ENCODE peak calls at places on chromosomes 4 and X, in six cellular contexts. B, G, F, Y, S and U are unnamed samples.

GRCh38 chr4:8532245-8532781 is 47.9 kb upstream of the GPR78 start:
- DNase-seq in B (no peak), G (no peak), F (no peak), Y (no peak), S (no peak), U (no peak)

GRCh38 chr4:123930971-123931370 is 534.4 kb downstream of the SPRY1 start:
- DNase-seq in B (no peak), G (no peak), F (peak; percentile 44), Y (no peak), S (no peak), U (no peak)

GRCh38 chr4:120000591-120001296 is 65.9 kb downstream of the MAD2L1 start:
- DNase-seq in B (no peak), G (no peak), F (no peak), Y (no peak), S (no peak), U (no peak)

GRCh38 chrX:9456250-9457074 is 8.4 kb upstream of the TBL1X start:
- DNase-seq in B (no peak), G (no peak), F (no peak), Y (no peak), S (no peak), U (no peak)

GRCh38 chr4:15145709-15146108 is 143.4 kb downstream of the CPEB2 start:
- DNase-seq in B (no peak), G (no peak), F (no peak), Y (no peak), S (no peak), U (no peak)

GRCh38 chr4:183485411-183486160 is 19.3 kb upstream of the ING2 start:
- DNase-seq in B (no peak), G (no peak), F (no peak), Y (no peak), S (no peak), U (no peak)

GRCh38 chr4:105357258-105357657 is 116.6 kb downstream of the PPA2 start:
- DNase-seq in B (no peak), G (no peak), F (no peak), Y (no peak), S (no peak), U (no peak)

GRCh38 chr4:38664704-38665401 is 854 bp downstream of the KLF3 start:
- DNase-seq in B (peak; percentile 88), G (no peak), F (peak; percentile 69), Y (no peak), S (peak; percentile 64), U (no peak)

GRCh38 chr4:144667500-144667899 is 21.5 kb downstream of the HHIP start:
- DNase-seq in B (no peak), G (no peak), F (peak; percentile 52), Y (no peak), S (no peak), U (no peak)

GRCh38 chr4:47499705-47500104 is 14.6 kb downstream of the ATP10D start:
- DNase-seq in B (no peak), G (peak; percentile 58), F (no peak), Y (peak; percentile 62), S (no peak), U (no peak)

GRCh38 chrX:15848576-15848975 is 6.0 kb downstream of the AP1S2 start:
- DNase-seq in B (no peak), G (no peak), F (no peak), Y (no peak), S (no peak), U (no peak)

GRCh38 chr4:43564107-43564506 is 671.6 kb downstream of the GRXCR1 start:
- DNase-seq in B (no peak), G (peak; percentile 75), F (no peak), Y (no peak), S (no peak), U (no peak)

GRCh38 chr4:113555868-113556267 is 205.7 kb downstream of the CAMK2D start:
- DNase-seq in B (no peak), G (no peak), F (peak; percentile 58), Y (no peak), S (peak; percentile 21), U (no peak)
- H3K4me3 ChIP-seq in B (no peak overlapping the region), G (no peak overlapping the region), F (no peak overlapping the region), Y (no peak overlapping the region), S (no peak overlapping the region), U (no peak overlapping the region)

GRCh38 chrX:129346574-129346973 is 176.7 kb downstream of the SMARCA1 start:
- DNase-seq in B (no peak), G (no peak), F (no peak), Y (no peak), S (no peak), U (no peak)

GRCh38 chrX:129347291-129347690 is 176.0 kb downstream of the SMARCA1 start:
- DNase-seq in B (no peak), G (peak; percentile 1), F (no peak), Y (no peak), S (no peak), U (no peak)
- TF ChIP-seq CTCF in B (no peak), G (peak; percentile 41), F (no peak), Y (no peak), S (no peak), U (no peak)

DNA sequence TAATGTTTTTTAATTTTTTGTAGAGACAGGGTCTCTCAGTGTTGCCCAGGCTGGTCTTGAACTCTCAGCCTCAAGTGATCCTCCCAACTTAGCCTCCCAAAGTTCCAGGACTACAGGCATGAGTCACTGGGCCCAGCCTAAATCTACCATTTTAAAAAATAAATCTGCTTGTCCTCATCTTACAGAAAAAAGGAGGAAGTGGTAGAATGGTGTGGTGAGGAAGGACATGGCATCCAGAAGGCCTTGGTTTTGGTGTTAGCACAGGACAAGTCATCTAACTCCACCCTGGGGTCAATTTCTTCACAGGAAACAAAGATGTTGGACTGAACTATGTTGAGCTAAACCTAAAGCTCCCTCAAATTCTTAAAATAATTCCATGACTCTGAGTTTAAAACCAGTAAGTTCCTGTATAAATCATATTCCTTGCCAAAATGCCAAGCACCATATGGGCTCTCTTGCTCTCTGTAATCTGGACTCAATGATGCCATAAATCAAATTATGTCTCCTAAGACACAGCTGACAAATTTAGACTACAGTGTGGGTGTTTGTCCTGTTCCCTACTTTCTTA is 253.9 kb upstream of the NOCT start:
- DNase-seq in B (no peak), G (no peak), F (peak; percentile 4), Y (no peak), S (no peak), U (peak; percentile 43)
- H3K4me3 ChIP-seq in B (no peak overlapping the region), G (no peak overlapping the region), F (no peak overlapping the region), Y (no peak overlapping the region), S (no peak overlapping the region), U (no peak overlapping the region)

GRCh38 chr4:168076989-168077725 is 15.2 kb upstream of the ANXA10 start:
- DNase-seq in B (no peak), G (peak; percentile 52), F (peak; percentile 88), Y (no peak), S (no peak), U (peak; percentile 59)
- TF ChIP-seq CTCF in B (peak; percentile 51), G (peak; percentile 94), F (peak; percentile 99), Y (peak; percentile 86), S (peak; percentile 74), U (peak; percentile 95)

GRCh38 chr4:13441506-13441905 is 42.6 kb downstream of the RAB28 start:
- DNase-seq in B (no peak), G (no peak), F (no peak), Y (no peak), S (no peak), U (no peak)

GRCh38 chr4:13445841-13446790 is 38.0 kb downstream of the RAB28 start:
- DNase-seq in B (no peak), G (no peak), F (no peak), Y (no peak), S (no peak), U (no peak)
- H3K4me3 ChIP-seq in B (no peak overlapping the region), G (no peak overlapping the region), F (no peak overlapping the region), Y (no peak overlapping the region), S (no peak overlapping the region), U (no peak overlapping the region)

GRCh38 chr4:112231779-112232713 is at the start of gene AP1AR:
- DNase-seq in B (peak; percentile 92), G (peak; percentile 92), F (peak; percentile 74), Y (no peak), S (peak; percentile 83), U (no peak)
- TF ChIP-seq CTCF in B (peak; percentile 5), G (peak; percentile 74), F (peak; percentile 35), Y (peak; percentile 51), S (peak; percentile 37), U (peak; percentile 18)

DNA sequence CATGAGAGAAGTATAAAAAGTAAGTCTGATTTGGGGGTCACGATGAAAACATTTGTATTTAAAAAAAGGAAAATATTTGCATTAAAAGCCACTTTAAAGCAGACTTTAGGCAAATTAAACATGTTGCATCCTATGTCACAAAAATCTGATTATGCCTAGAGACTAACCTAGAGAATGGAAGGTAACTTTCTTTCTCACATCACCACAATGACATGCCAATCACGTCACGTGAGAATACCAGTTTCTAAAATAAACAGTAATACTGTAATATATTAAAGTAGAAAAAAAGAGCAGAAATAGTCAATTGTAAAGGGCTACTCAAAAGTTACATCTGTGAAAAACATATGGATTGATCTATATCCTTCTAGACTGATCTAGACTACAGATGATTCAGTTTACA is 3.3 kb downstream of the CHIC2 start:
- DNase-seq in B (no peak), G (no peak), F (no peak), Y (no peak), S (no peak), U (no peak)
- H3K4me3 ChIP-seq in B (peak overlapping the region; percentile 94), G (peak overlapping the region; percentile 98), F (peak overlapping the region; percentile 95), Y (no peak overlapping the region), S (no peak overlapping the region), U (peak overlapping the region; percentile 19)

GRCh38 chr4:152591361-152591760 is 55.5 kb upstream of the FBXW7 start:
- DNase-seq in B (peak; percentile 85), G (no peak), F (peak; percentile 33), Y (peak; percentile 5), S (peak; percentile 62), U (peak; percentile 7)

GRCh38 chr4:152591876-152592275 is 56.0 kb upstream of the FBXW7 start:
- DNase-seq in B (no peak), G (no peak), F (no peak), Y (no peak), S (no peak), U (no peak)

GRCh38 chr4:152587127-152587526 is 51.2 kb upstream of the FBXW7 start:
- DNase-seq in B (no peak), G (no peak), F (no peak), Y (no peak), S (no peak), U (no peak)

GRCh38 chr4:152588869-152589268 is 53.0 kb upstream of the FBXW7 start:
- DNase-seq in B (no peak), G (no peak), F (no peak), Y (no peak), S (no peak), U (no peak)

GRCh38 chr4:152590179-152591031 is 54.5 kb upstream of the FBXW7 start:
- DNase-seq in B (peak; percentile 69), G (no peak), F (peak; percentile 97), Y (peak; percentile 99), S (no peak), U (peak; percentile 84)
- TF ChIP-seq CTCF in B (no peak), G (no peak), F (no peak), Y (no peak), S (no peak), U (no peak)